ENCODE peak calls at places on chromosome 2, in seven cellular contexts. R is K562, P is endodermal cell, U is NCI-H1694, H is M059J, Y is activated T-cell treated with anti-CD3 and anti-CD28 coated beads for 24 hours, J is GM13977. Z is an unnamed sample.

GRCh38 chr2:48601349-48601748 is 16.3 kb upstream of the GTF2A1L start:
- DNase-seq in R (peak), P (peak), U (peak), H (peak), Y (no peak), J (no peak), Z (peak)

GRCh38 chr2:205590759-205591158 is 91.5 kb upstream of the NRP2 start:
- DNase-seq in R (no peak), P (no peak), U (peak), H (peak), Y (no peak), J (no peak), Z (no peak)

GRCh38 chr2:28160986-28161425 is 231.7 kb upstream of the FOSL2 start:
- DNase-seq in R (no peak), P (no peak), U (no peak), H (peak), Y (no peak), J (no peak), Z (no peak)

GRCh38 chr2:132582360-132582759 is 87.6 kb downstream of the LYPD1 start:
- DNase-seq in R (no peak), P (peak), U (no peak), H (peak), Y (no peak), J (no peak), Z (no peak)

GRCh38 chr2:171154348-171154747 is 6.3 kb downstream of the TLK1 start:
- DNase-seq in R (no peak), P (no peak), U (no peak), H (peak), Y (no peak), J (no peak), Z (no peak)

GRCh38 chr2:201860541-201861154 is 54.3 kb downstream of the CDK15 start:
- DNase-seq in R (peak), P (peak), U (peak), H (peak), Y (peak), J (peak), Z (peak)

GRCh38 chr2:229445013-229445412 is 173.9 kb upstream of the PID1 start:
- DNase-seq in R (no peak), P (no peak), U (no peak), H (peak), Y (no peak), J (no peak), Z (no peak)

GRCh38 chr2:102224824-102225739 is 38.3 kb downstream of the IL1RL2 start:
- DNase-seq in R (no peak), P (no peak), U (no peak), H (no peak), Y (no peak), J (no peak), Z (no peak)

GRCh38 chr2:73823916-73824523 is 4.7 kb upstream of the STAMBP start:
- DNase-seq in R (peak), P (no peak), U (peak), H (peak), Y (no peak), J (peak), Z (peak)

GRCh38 chr2:235740821-235741220 is 247.0 kb downstream of the AGAP1 start:
- DNase-seq in R (peak), P (peak), U (no peak), H (peak), Y (no peak), J (no peak), Z (no peak)

GRCh38 chr2:238868067-238868524 is 20.2 kb downstream of the TWIST2 start:
- DNase-seq in R (no peak), P (peak), U (no peak), H (peak), Y (no peak), J (no peak), Z (no peak)

GRCh38 chr2:207750315-207750714 is 19.4 kb downstream of the FZD5 start:
- DNase-seq in R (no peak), P (no peak), U (no peak), H (no peak), Y (no peak), J (no peak), Z (no peak)

GRCh38 chr2:180520206-180520605 is 460.2 kb upstream of the UBE2E3 start:
- DNase-seq in R (no peak), P (peak), U (no peak), H (peak), Y (no peak), J (no peak), Z (no peak)

GRCh38 chr2:232418466-232419244 is 12.0 kb downstream of the ALPG start:
- DNase-seq in R (peak), P (peak), U (no peak), H (peak), Y (no peak), J (peak), Z (no peak)

GRCh38 chr2:200156140-200156858 is 150.2 kb upstream of the SPATS2L start:
- DNase-seq in R (no peak), P (no peak), U (no peak), H (peak), Y (no peak), J (no peak), Z (no peak)

GRCh38 chr2:42712934-42713333 is 51.0 kb downstream of the OXER1 start:
- DNase-seq in R (no peak), P (peak), U (no peak), H (no peak), Y (no peak), J (no peak), Z (no peak)

GRCh38 chr2:205405752-205406151 is 276.5 kb upstream of the NRP2 start:
- DNase-seq in R (no peak), P (no peak), U (no peak), H (peak), Y (no peak), J (no peak), Z (no peak)

GRCh38 chr2:237143118-237143517 is 57.4 kb downstream of the COPS8 start:
- DNase-seq in R (no peak), P (no peak), U (no peak), H (no peak), Y (no peak), J (no peak), Z (no peak)

GRCh38 chr2:70888925-70889715 is 46.6 kb upstream of the ATP6V1B1 start:
- DNase-seq in R (no peak), P (peak), U (no peak), H (no peak), Y (no peak), J (no peak), Z (no peak)

GRCh38 chr2:166994588-166995336 is 106.5 kb downstream of the XIRP2 start:
- DNase-seq in R (no peak), P (no peak), U (no peak), H (no peak), Y (no peak), J (no peak), Z (no peak)

GRCh38 chr2:234195516-234195915 is 145.0 kb downstream of the SPP2 start:
- DNase-seq in R (no peak), P (no peak), U (no peak), H (no peak), Y (no peak), J (no peak), Z (no peak)

GRCh38 chr2:84647267-84647666 is 131.0 kb downstream of the DNAH6 start:
- DNase-seq in R (no peak), P (no peak), U (no peak), H (no peak), Y (no peak), J (no peak), Z (no peak)

GRCh38 chr2:234334146-234334545 is 162.7 kb downstream of the ARL4C start:
- DNase-seq in R (no peak), P (peak), U (no peak), H (peak), Y (no peak), J (no peak), Z (no peak)

GRCh38 chr2:230209422-230210051 is 10.2 kb downstream of the SP110 start:
- DNase-seq in R (no peak), P (no peak), U (no peak), H (no peak), Y (no peak), J (no peak), Z (peak)

GRCh38 chr2:136770384-136770783 is 5.0 kb downstream of the THSD7B start:
- DNase-seq in R (no peak), P (no peak), U (no peak), H (no peak), Y (no peak), J (no peak), Z (no peak)

GRCh38 chr2:205967391-205968075 is 118.4 kb downstream of the INO80D start:
- DNase-seq in R (no peak), P (no peak), U (no peak), H (no peak), Y (no peak), J (no peak), Z (peak)

GRCh38 chr2:130762031-130762909 is 6.9 kb downstream of the AMER3 start:
- DNase-seq in R (no peak), P (no peak), U (no peak), H (no peak), Y (no peak), J (no peak), Z (no peak)

GRCh38 chr2:187976259-187976658 is 315.4 kb upstream of the GULP1 start:
- DNase-seq in R (no peak), P (no peak), U (no peak), H (peak), Y (no peak), J (no peak), Z (no peak)

GRCh38 chr2:240250985-240251847 is 110.8 kb upstream of the OTOS start:
- DNase-seq in R (peak), P (peak), U (no peak), H (peak), Y (no peak), J (no peak), Z (no peak)

GRCh38 chr2:165791811-165792454 is 2.1 kb downstream of the GALNT3 start:
- DNase-seq in R (no peak), P (no peak), U (no peak), H (peak), Y (no peak), J (no peak), Z (no peak)

GRCh38 chr2:159201321-159202063 is 85.0 kb downstream of the WDSUB1 start:
- DNase-seq in R (no peak), P (no peak), U (no peak), H (peak), Y (no peak), J (peak), Z (peak)

GRCh38 chr2:224389317-224389716 is 12.6 kb downstream of the FAM124B start:
- DNase-seq in R (no peak), P (no peak), U (no peak), H (no peak), Y (no peak), J (no peak), Z (no peak)

GRCh38 chr2:136128905-136129304 is 11.0 kb upstream of the CXCR4 start:
- DNase-seq in R (no peak), P (no peak), U (no peak), H (no peak), Y (no peak), J (no peak), Z (no peak)

GRCh38 chr2:79860233-79861058 is 347.6 kb downstream of the CTNNA2 start:
- DNase-seq in R (peak), P (no peak), U (peak), H (peak), Y (no peak), J (peak), Z (no peak)

GRCh38 chr2:41826921-41827320 is 220.9 kb upstream of the PKDCC start:
- DNase-seq in R (no peak), P (no peak), U (no peak), H (no peak), Y (no peak), J (no peak), Z (no peak)

GRCh38 chr2:160241251-160242137 is 41.4 kb upstream of the ITGB6 start:
- DNase-seq in R (no peak), P (no peak), U (no peak), H (peak), Y (no peak), J (no peak), Z (no peak)

GRCh38 chr2:223235986-223236385 is 184.0 kb downstream of the KCNE4 start:
- DNase-seq in R (no peak), P (no peak), U (no peak), H (peak), Y (no peak), J (no peak), Z (peak)

GRCh38 chr2:105780606-105781005 is 35.9 kb downstream of the NCK2 start:
- DNase-seq in R (no peak), P (peak), U (no peak), H (no peak), Y (no peak), J (no peak), Z (no peak)

GRCh38 chr2:121254748-121255147 is 30.3 kb downstream of the TFCP2L1 start:
- DNase-seq in R (no peak), P (no peak), U (no peak), H (no peak), Y (no peak), J (no peak), Z (no peak)